ENCODE peak calls at places on chromosomes 3 and 15, in eight cellular contexts. O, C, N, B, A, I, R and D are unnamed samples.

GRCh38 chr3:19471147-19471546 is 322.8 kb downstream of the KCNH8 start:
- DNase-seq in C (no peak), R (no peak), B (no peak), I (no peak), A (no peak), O (no peak), N (no peak), D (no peak)

GRCh38 chr3:106256249-106256957 is 387.6 kb upstream of the CBLB start:
- DNase-seq in R (no peak), A (no peak), B (peak), C (no peak), O (no peak), I (no peak), N (no peak), D (no peak)

GRCh38 chr3:165640970-165641369 is 196.3 kb downstream of the BCHE start:
- DNase-seq in A (no peak), B (no peak), C (no peak), I (no peak), O (no peak), N (no peak), R (no peak), D (no peak)

GRCh38 chr3:13537244-13537921 is 11.5 kb upstream of the FBLN2 start:
- DNase-seq in O (no peak), B (no peak), R (no peak), N (no peak), C (no peak), I (no peak), A (no peak), D (no peak)

GRCh38 chr15:94259863-94260262 is 28.5 kb downstream of the MCTP2 start:
- DNase-seq in C (no peak), N (no peak), O (no peak), A (no peak), B (no peak), R (no peak), I (no peak), D (no peak)

GRCh38 chr15:67945951-67946700 is 106.3 kb upstream of the RNU6-1 start:
- DNase-seq in B (no peak), O (peak), A (no peak), C (no peak), N (peak), I (peak), R (peak), D (no peak)

GRCh38 chr3:150149651-150150051 is 179.0 kb upstream of the PFN2 start:
- DNase-seq in O (no peak), C (no peak), N (peak), I (no peak), B (no peak), R (peak), A (no peak), D (no peak)

GRCh38 chr15:33013827-33014445 is 180.6 kb downstream of the FMN1 start:
- DNase-seq in B (no peak), O (no peak), R (no peak), C (no peak), A (no peak), I (no peak), N (peak), D (no peak)

GRCh38 chr3:9033867-9034266 is 70.6 kb upstream of the RAD18 start:
- DNase-seq in A (no peak), B (no peak), N (no peak), C (no peak), I (no peak), R (no peak), O (no peak), D (no peak)

GRCh38 chr3:78519281-78519680 is 1248.5 kb downstream of the ROBO1 start:
- DNase-seq in N (no peak), B (no peak), I (no peak), O (no peak), A (no peak), C (no peak), R (peak), D (no peak)

GRCh38 chr3:182325213-182325941 is 467.9 kb upstream of the ATP11B start:
- DNase-seq in N (peak), R (no peak), B (no peak), O (no peak), A (no peak), C (no peak), I (no peak), D (no peak)

GRCh38 chr3:82012775-82013174 is 251.3 kb upstream of the GBE1 start:
- DNase-seq in O (no peak), B (no peak), R (no peak), N (no peak), A (no peak), I (no peak), C (no peak), D (no peak)

GRCh38 chr15:99157456-99157855 is 52.6 kb downstream of the SYNM start:
- DNase-seq in I (no peak), A (no peak), C (peak), B (no peak), R (no peak), O (no peak), N (no peak), D (no peak)

GRCh38 chr15:65796610-65797012 is 4.5 kb upstream of the DENND4A start:
- DNase-seq in O (no peak), N (peak), I (no peak), C (no peak), R (no peak), B (no peak), A (no peak), D (no peak)

GRCh38 chr3:55247666-55248065 is 239.4 kb downstream of the WNT5A start:
- DNase-seq in N (peak), I (no peak), B (no peak), A (no peak), C (no peak), O (no peak), R (no peak), D (no peak)

GRCh38 chr15:45919806-45920205 is 285.0 kb downstream of the SQOR start:
- DNase-seq in O (no peak), N (peak), I (no peak), C (no peak), B (no peak), R (no peak), A (no peak), D (no peak)

DNA sequence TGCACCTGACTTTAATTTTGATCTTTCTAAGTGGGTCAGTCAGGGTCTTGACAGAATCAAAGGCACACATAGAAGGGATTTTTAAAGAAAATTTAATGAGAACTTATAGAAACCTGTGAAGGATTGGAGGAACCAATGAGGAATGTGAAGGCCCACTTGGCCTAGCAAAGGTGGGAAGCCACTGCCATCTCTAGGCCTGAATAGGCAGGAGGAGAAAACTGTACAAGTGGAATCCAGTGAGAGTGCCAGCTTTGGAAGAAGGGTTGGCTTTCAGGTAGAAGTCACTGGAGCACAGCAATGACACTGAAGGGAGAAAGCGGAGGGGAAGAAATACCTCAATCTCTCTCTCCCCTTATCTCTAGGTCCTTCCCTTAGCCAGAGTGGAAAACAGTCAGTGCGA is 380.7 kb upstream of the KCNMB2 start:
- DNase-seq in B (no peak), I (no peak), N (no peak), A (no peak), O (no peak), R (peak), C (no peak), D (no peak)
- TF ChIP-seq CTCF in B (no peak), I (no peak), N (no peak), A (no peak), O (no peak), R (peak), C (no peak), D (no peak)

GRCh38 chr3:53160335-53160659 is 712 bp upstream of the PRKCD start:
- DNase-seq in B (no peak), R (no peak), A (no peak), C (no peak), O (no peak), N (no peak), I (no peak), D (no peak)

GRCh38 chr3:53161345-53161819 is 373 bp downstream of the PRKCD start:
- DNase-seq in N (no peak), A (peak), O (no peak), R (no peak), B (no peak), I (peak), C (no peak), D (no peak)

GRCh38 chr3:53159415-53160135 is 1.4 kb upstream of the PRKCD start:
- DNase-seq in I (peak), A (peak), C (no peak), O (no peak), N (no peak), R (no peak), B (no peak), D (no peak)

GRCh38 chr3:53161820-53162671 is 1.0 kb downstream of the PRKCD start:
- DNase-seq in B (peak), R (peak), N (peak), O (peak), A (peak), I (peak), C (no peak), D (no peak)

DNA sequence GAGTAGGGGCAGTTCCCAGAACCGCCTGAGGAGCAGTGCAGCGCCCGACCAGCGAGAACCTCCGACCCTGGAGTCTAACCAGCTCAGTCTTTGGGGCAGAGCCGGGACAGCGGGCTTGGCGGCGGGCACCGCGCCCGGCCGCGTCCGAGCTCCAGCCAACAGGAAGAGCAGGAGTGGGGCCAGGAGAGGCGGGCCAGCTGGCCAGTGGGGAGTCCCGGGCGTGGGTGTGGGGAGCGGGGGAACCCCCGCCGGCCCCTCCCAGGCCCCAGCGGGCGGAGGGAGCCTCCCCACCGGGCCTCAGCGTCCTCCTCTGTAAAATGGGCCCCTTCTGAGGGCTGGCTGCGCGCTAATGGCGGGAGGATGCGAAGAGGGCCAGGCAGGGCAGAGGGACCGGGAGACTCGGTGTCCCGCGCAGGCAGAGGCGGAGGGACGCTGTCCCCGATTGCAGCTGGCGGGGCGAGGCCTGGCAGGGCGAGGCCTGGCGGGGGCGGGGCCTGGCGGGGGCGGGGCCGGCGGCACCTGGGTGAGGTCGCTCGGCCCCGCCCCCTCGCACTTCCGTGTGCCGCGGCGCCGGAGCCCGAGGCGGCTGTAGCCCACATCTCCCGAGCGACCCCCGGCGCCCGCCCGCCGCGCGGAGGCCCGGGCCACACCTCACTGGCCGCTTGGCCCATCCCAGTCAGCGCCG is at the start of gene PRKCD:
- DNase-seq in R (peak), A (peak), C (peak), O (peak), I (peak), N (peak), B (peak), D (peak)
- TF ChIP-seq CTCF in R (peak), A (peak), C (peak), O (peak), I (no peak), N (peak), B (peak), D (no peak)

GRCh38 chr3:139020868-139021234 is at the start of gene PRR23B:
- DNase-seq in I (no peak), R (no peak), C (no peak), O (no peak), B (no peak), A (no peak), N (no peak), D (no peak)
- TF ChIP-seq CTCF in I (no peak), R (no peak), C (no peak), O (peak), B (no peak), A (no peak), N (peak), D (no peak)

GRCh38 chr3:26438325-26438940 is 184.1 kb upstream of the LRRC3B start:
- DNase-seq in N (peak), I (no peak), A (no peak), O (no peak), C (no peak), R (no peak), B (no peak), D (no peak)
- TF ChIP-seq CTCF in N (no peak), I (no peak), A (no peak), O (no peak), C (no peak), R (no peak), B (no peak), D (no peak)

GRCh38 chr15:70265466-70265978 is 167.8 kb upstream of the TLE3 start:
- DNase-seq in N (no peak), R (no peak), I (no peak), O (no peak), C (no peak), A (no peak), B (no peak), D (no peak)

GRCh38 chr15:70264738-70265465 is 167.2 kb upstream of the TLE3 start:
- DNase-seq in R (no peak), I (no peak), B (no peak), A (no peak), C (no peak), O (no peak), N (no peak), D (no peak)

GRCh38 chr15:70262591-70263274 is 165.0 kb upstream of the TLE3 start:
- DNase-seq in C (no peak), N (no peak), A (no peak), O (no peak), I (peak), B (no peak), R (peak), D (no peak)

GRCh38 chr15:70262171-70262570 is 164.5 kb upstream of the TLE3 start:
- DNase-seq in N (no peak), C (no peak), O (no peak), I (no peak), B (no peak), A (no peak), R (no peak), D (no peak)

DNA sequence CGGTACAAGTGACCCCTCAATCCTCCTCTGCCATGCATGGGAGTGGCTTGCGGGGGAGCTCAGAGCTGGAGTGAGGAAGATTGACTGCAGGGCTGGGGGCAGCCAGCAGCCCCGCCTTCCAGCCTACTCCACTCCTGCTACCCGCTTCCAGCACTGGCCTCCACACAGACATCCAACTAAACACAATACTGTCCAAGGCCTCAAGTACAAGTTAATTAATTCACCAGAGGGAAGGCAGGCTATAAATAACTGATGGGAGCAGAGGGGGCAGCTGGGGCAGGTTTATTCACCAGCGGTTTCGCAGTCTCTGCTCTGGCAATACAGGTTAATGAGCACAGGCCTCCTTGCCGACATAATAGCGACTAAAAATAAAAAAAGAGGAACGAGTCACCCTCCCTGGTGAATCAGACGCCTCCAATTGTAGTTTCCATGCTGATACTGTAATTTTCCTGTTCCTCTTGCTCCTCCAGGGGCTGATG is 166.3 kb upstream of the TLE3 start:
- DNase-seq in I (peak), C (no peak), O (peak), A (no peak), N (no peak), B (no peak), R (no peak), D (no peak)
- TF ChIP-seq CTCF in I (no peak), C (no peak), O (no peak), A (no peak), N (no peak), B (no peak), R (no peak), D (no peak)